ENCODE peak calls at places on chromosomes 6 and 20, in six cellular contexts. S is AG04450; E is BJ; O is iPS DF 19.7; F is stimulated activated CD8-positive, alpha-beta memory T cell treated with anti-CD3 and anti-CD28 coated beads, Interleukin-4, amount 100 ng/mL, for 24 hours; Q is GM23248. Z is an unnamed sample.

GRCh38 chr20:33239418-33239817 is 3.6 kb downstream of the BPIFA1 start:
- DNase-seq in S (no peak), E (no peak), O (no peak), F (no peak), Q (no peak), Z (no peak)

GRCh38 chr6:92180090-92180489 is 1239.3 kb downstream of the EPHA7 start:
- DNase-seq in S (no peak), E (no peak), O (no peak), F (no peak), Q (no peak), Z (no peak)

GRCh38 chr6:100099189-100100074 is 105.4 kb upstream of the MCHR2 start:
- DNase-seq in S (no peak), E (no peak), O (no peak), F (no peak), Q (peak; percentile 67), Z (peak; percentile 86)

GRCh38 chr6:55174211-55175013 is at the start of gene HCRTR2:
- DNase-seq in S (no peak), E (no peak), O (no peak), F (no peak), Q (no peak), Z (peak; percentile 19)

GRCh38 chr20:43786885-43787284 is 60.1 kb upstream of the GTSF1L start:
- DNase-seq in S (no peak), E (no peak), O (no peak), F (no peak), Q (no peak), Z (no peak)

GRCh38 chr20:25470045-25470444 is 62.6 kb downstream of the GINS1 start:
- DNase-seq in S (no peak), E (no peak), O (no peak), F (no peak), Q (peak; percentile 23), Z (peak; percentile 10)

GRCh38 chr6:143973097-143973979 is 34.7 kb downstream of the PLAGL1 start:
- DNase-seq in S (no peak), E (no peak), O (peak; percentile 95), F (no peak), Q (no peak), Z (no peak)

GRCh38 chr20:62030834-62031434 is 34.7 kb downstream of the TAF4 start:
- DNase-seq in S (no peak), E (no peak), O (no peak), F (no peak), Q (no peak), Z (no peak)

GRCh38 chr20:32943490-32944052 is 60.7 kb downstream of the SUN5 start:
- DNase-seq in S (no peak), E (no peak), O (no peak), F (no peak), Q (no peak), Z (no peak)

GRCh38 chr20:50373674-50374286 is 136.4 kb upstream of the PTPN1 start:
- DNase-seq in S (no peak), E (no peak), O (no peak), F (no peak), Q (peak; percentile 49), Z (no peak)

GRCh38 chr20:37285664-37286374 is 3.6 kb upstream of the MANBAL start:
- DNase-seq in S (no peak), E (no peak), O (no peak), F (no peak), Q (no peak), Z (no peak)

GRCh38 chr20:1227121-1227582 is 1.3 kb downstream of the RAD21L1 start:
- DNase-seq in S (no peak), E (no peak), O (no peak), F (no peak), Q (no peak), Z (no peak)

GRCh38 chr20:12882832-12883506 is 125.8 kb upstream of the SPTLC3 start:
- DNase-seq in S (peak; percentile 7), E (no peak), O (no peak), F (no peak), Q (peak; percentile 61), Z (peak; percentile 5)

GRCh38 chr20:47957135-47957534 is 171.9 kb upstream of the SULF2 start:
- DNase-seq in S (no peak), E (no peak), O (no peak), F (no peak), Q (no peak), Z (no peak)

GRCh38 chr6:139588076-139588639 is 213.7 kb upstream of the CITED2 start:
- DNase-seq in S (no peak), E (no peak), O (no peak), F (no peak), Q (peak; percentile 33), Z (peak; percentile 37)

GRCh38 chr6:88013015-88013414 is 34.6 kb upstream of the SPACA1 start:
- DNase-seq in S (no peak), E (no peak), O (no peak), F (no peak), Q (no peak), Z (no peak)

GRCh38 chr6:150813319-150813992 is 52.0 kb upstream of the MTHFD1L start:
- DNase-seq in S (no peak), E (no peak), O (no peak), F (peak; percentile 28), Q (peak; percentile 82), Z (peak; percentile 36)

GRCh38 chr6:19668710-19669109 is 168.5 kb upstream of the ID4 start:
- DNase-seq in S (no peak), E (peak; percentile 31), O (no peak), F (no peak), Q (peak; percentile 54), Z (peak; percentile 41)

GRCh38 chr6:35487653-35488516 is 9.0 kb downstream of the TEAD3 start:
- DNase-seq in S (no peak), E (no peak), O (no peak), F (no peak), Q (peak; percentile 37), Z (peak; percentile 33)

Z was measured in adipocyte.